ENCODE peak calls at places on chromosomes 4 and X, in nine cellular contexts. One of them, this sample, is unnamed.

GRCh38 chr4:188682321-188682720 is 543.1 kb downstream of the TRIML1 start:
- DNase-seq in keratinocyte: no peak
- DNase-seq in OCI-LY7: no peak
- DNase-seq in T-helper 1 cell: no peak
- DNase-seq in EH: no peak
- DNase-seq in iris pigment epithelial cell: no peak
- DNase-seq in NCI-H1436: no peak
- DNase-seq in mesendoderm: no peak
- DNase-seq in adipocyte: no peak
- DNase-seq in this sample: no peak

GRCh38 chrX:10414872-10415703 is 205.3 kb downstream of the MID1 start:
- DNase-seq in keratinocyte: no peak
- DNase-seq in OCI-LY7: no peak
- DNase-seq in T-helper 1 cell: no peak
- DNase-seq in EH: peak
- DNase-seq in iris pigment epithelial cell: peak
- DNase-seq in NCI-H1436: no peak
- DNase-seq in mesendoderm: no peak
- DNase-seq in adipocyte: peak
- DNase-seq in this sample: peak

GRCh38 chr4:166670341-166670740 is 564.0 kb downstream of the SPOCK3 start:
- DNase-seq in keratinocyte: no peak
- DNase-seq in OCI-LY7: no peak
- DNase-seq in T-helper 1 cell: no peak
- DNase-seq in EH: no peak
- DNase-seq in iris pigment epithelial cell: no peak
- DNase-seq in NCI-H1436: no peak
- DNase-seq in mesendoderm: peak
- DNase-seq in adipocyte: no peak
- DNase-seq in this sample: no peak

GRCh38 chr4:108256538-108256937 is 87.8 kb upstream of the LEF1 start:
- DNase-seq in keratinocyte: no peak
- DNase-seq in OCI-LY7: no peak
- DNase-seq in T-helper 1 cell: no peak
- DNase-seq in EH: no peak
- DNase-seq in iris pigment epithelial cell: no peak
- DNase-seq in NCI-H1436: no peak
- DNase-seq in mesendoderm: no peak
- DNase-seq in adipocyte: no peak
- DNase-seq in this sample: no peak

GRCh38 chr4:166594326-166594946 is 639.9 kb downstream of the SPOCK3 start:
- DNase-seq in keratinocyte: no peak
- DNase-seq in OCI-LY7: peak
- DNase-seq in T-helper 1 cell: no peak
- DNase-seq in EH: peak
- DNase-seq in iris pigment epithelial cell: peak
- DNase-seq in NCI-H1436: peak
- DNase-seq in mesendoderm: peak
- DNase-seq in adipocyte: peak
- DNase-seq in this sample: peak

GRCh38 chr4:26899991-26900390 is 39.4 kb downstream of the STIM2 start:
- DNase-seq in keratinocyte: no peak
- DNase-seq in OCI-LY7: no peak
- DNase-seq in T-helper 1 cell: no peak
- DNase-seq in EH: no peak
- DNase-seq in iris pigment epithelial cell: no peak
- DNase-seq in NCI-H1436: no peak
- DNase-seq in mesendoderm: no peak
- DNase-seq in adipocyte: no peak
- DNase-seq in this sample: no peak

GRCh38 chr4:3206439-3207100 is 42.4 kb upstream of the MSANTD1 start:
- DNase-seq in keratinocyte: no peak
- DNase-seq in OCI-LY7: no peak
- DNase-seq in T-helper 1 cell: no peak
- DNase-seq in EH: no peak
- DNase-seq in iris pigment epithelial cell: no peak
- DNase-seq in NCI-H1436: no peak
- DNase-seq in mesendoderm: no peak
- DNase-seq in adipocyte: no peak
- DNase-seq in this sample: no peak

GRCh38 chrX:102858826-102859627 is 78.0 kb upstream of the RAB40AL start:
- DNase-seq in keratinocyte: no peak
- DNase-seq in OCI-LY7: no peak
- DNase-seq in T-helper 1 cell: no peak
- DNase-seq in EH: peak
- DNase-seq in iris pigment epithelial cell: peak
- DNase-seq in NCI-H1436: peak
- DNase-seq in mesendoderm: peak
- DNase-seq in adipocyte: no peak
- DNase-seq in this sample: peak

GRCh38 chr4:150056569-150056968 is 21.7 kb upstream of the DCLK2 start:
- DNase-seq in keratinocyte: no peak
- DNase-seq in OCI-LY7: no peak
- DNase-seq in T-helper 1 cell: no peak
- DNase-seq in EH: peak
- DNase-seq in iris pigment epithelial cell: no peak
- DNase-seq in NCI-H1436: no peak
- DNase-seq in mesendoderm: no peak
- DNase-seq in adipocyte: peak
- DNase-seq in this sample: peak

GRCh38 chr4:139606600-139607301 is 50.7 kb upstream of the SETD7 start:
- DNase-seq in keratinocyte: no peak
- DNase-seq in OCI-LY7: no peak
- DNase-seq in T-helper 1 cell: peak
- DNase-seq in EH: peak
- DNase-seq in iris pigment epithelial cell: peak
- DNase-seq in NCI-H1436: no peak
- DNase-seq in mesendoderm: peak
- DNase-seq in adipocyte: peak
- DNase-seq in this sample: peak

GRCh38 chr4:188403272-188403671 is 264.0 kb downstream of the TRIML1 start:
- DNase-seq in keratinocyte: no peak
- DNase-seq in OCI-LY7: no peak
- DNase-seq in T-helper 1 cell: no peak
- DNase-seq in EH: no peak
- DNase-seq in iris pigment epithelial cell: no peak
- DNase-seq in NCI-H1436: no peak
- DNase-seq in mesendoderm: peak
- DNase-seq in adipocyte: no peak
- DNase-seq in this sample: no peak

GRCh38 chrX:54180403-54180802 is 2.7 kb downstream of the FAM120C start:
- DNase-seq in keratinocyte: no peak
- DNase-seq in OCI-LY7: no peak
- DNase-seq in T-helper 1 cell: no peak
- DNase-seq in EH: peak
- DNase-seq in iris pigment epithelial cell: peak
- DNase-seq in NCI-H1436: no peak
- DNase-seq in mesendoderm: no peak
- DNase-seq in adipocyte: peak
- DNase-seq in this sample: peak

GRCh38 chr4:123127218-123127617 is 204.8 kb upstream of the NUDT6 start:
- DNase-seq in keratinocyte: no peak
- DNase-seq in OCI-LY7: peak
- DNase-seq in T-helper 1 cell: no peak
- DNase-seq in EH: peak
- DNase-seq in iris pigment epithelial cell: peak
- DNase-seq in NCI-H1436: no peak
- DNase-seq in mesendoderm: no peak
- DNase-seq in adipocyte: peak
- DNase-seq in this sample: peak

GRCh38 chrX:129798456-129798855 is 18.7 kb downstream of the SASH3 start:
- DNase-seq in keratinocyte: no peak
- DNase-seq in OCI-LY7: no peak
- DNase-seq in T-helper 1 cell: no peak
- DNase-seq in EH: no peak
- DNase-seq in iris pigment epithelial cell: no peak
- DNase-seq in NCI-H1436: no peak
- DNase-seq in mesendoderm: no peak
- DNase-seq in adipocyte: no peak
- DNase-seq in this sample: no peak

GRCh38 chrX:25968920-25969319 is 169.2 kb upstream of the MAGEB18 start:
- DNase-seq in keratinocyte: peak
- DNase-seq in OCI-LY7: no peak
- DNase-seq in T-helper 1 cell: peak
- DNase-seq in EH: no peak
- DNase-seq in iris pigment epithelial cell: peak
- DNase-seq in NCI-H1436: no peak
- DNase-seq in mesendoderm: peak
- DNase-seq in adipocyte: no peak
- DNase-seq in this sample: no peak

GRCh38 chrX:21946925-21947641 is 6.6 kb downstream of the SMS start:
- DNase-seq in keratinocyte: no peak
- DNase-seq in OCI-LY7: no peak
- DNase-seq in T-helper 1 cell: no peak
- DNase-seq in EH: peak
- DNase-seq in iris pigment epithelial cell: peak
- DNase-seq in NCI-H1436: no peak
- DNase-seq in mesendoderm: peak
- DNase-seq in adipocyte: peak
- DNase-seq in this sample: peak

GRCh38 chr4:145954924-145955339 is 16.3 kb upstream of the ZNF827 start:
- DNase-seq in keratinocyte: peak
- DNase-seq in OCI-LY7: no peak
- DNase-seq in T-helper 1 cell: no peak
- DNase-seq in EH: peak
- DNase-seq in iris pigment epithelial cell: peak
- DNase-seq in NCI-H1436: no peak
- DNase-seq in mesendoderm: no peak
- DNase-seq in adipocyte: peak
- DNase-seq in this sample: peak